ENCODE peak calls at places on chromosomes 2 and 18, in five cellular contexts. O is prostate gland; E is CD8-positive, alpha-beta memory T cell; F is upper lobe of right lung; M is colonic mucosa. G is an unnamed sample.

GRCh38 chr2:174001107-174001506 is 35.9 kb upstream of the SP3 start:
- DNase-seq in O (no peak), E (no peak), F (no peak), M (no peak), G (no peak)

GRCh38 chr2:70995227-70995729 is 605 bp upstream of the TEX261 start:
- DNase-seq in O (peak; percentile 42), E (peak; percentile 74), F (peak; percentile 69), M (peak; percentile 70), G (no peak)

GRCh38 chr2:158034198-158034831 is 67.4 kb upstream of the UPP2 start:
- DNase-seq in O (peak; percentile 51), E (no peak), F (no peak), M (peak; percentile 68), G (no peak)

GRCh38 chr2:176931588-176932563 is 280.7 kb upstream of the HNRNPA3 start:
- DNase-seq in O (no peak), E (peak; percentile 64), F (no peak), M (no peak), G (no peak)

GRCh38 chr18:79405019-79405780 is 9.5 kb downstream of the NFATC1 start:
- DNase-seq in O (no peak), E (peak; percentile 54), F (peak; percentile 48), M (no peak), G (peak; percentile 37)

GRCh38 chr18:22545091-22545795 is 127.5 kb upstream of the CTAGE1 start:
- DNase-seq in O (no peak), E (no peak), F (no peak), M (no peak), G (no peak)

GRCh38 chr2:219331560-219332213 is 857 bp downstream of the RESP18 start:
- DNase-seq in O (no peak), E (no peak), F (no peak), M (no peak), G (no peak)

GRCh38 chr2:6228251-6228650 is 536.1 kb downstream of the SOX11 start:
- DNase-seq in O (no peak), E (no peak), F (no peak), M (no peak), G (no peak)

GRCh38 chr2:233449921-233450853 is 95.9 kb downstream of the DGKD start:
- DNase-seq in O (no peak), E (peak; percentile 45), F (peak; percentile 60), M (no peak), G (peak; percentile 37)

GRCh38 chr2:98455494-98455976 is 10.9 kb downstream of the INPP4A start:
- DNase-seq in O (no peak), E (peak; percentile 66), F (no peak), M (no peak), G (no peak)

GRCh38 chr2:202908186-202908585 is 3.3 kb downstream of the WDR12 start:
- DNase-seq in O (no peak), E (no peak), F (no peak), M (no peak), G (no peak)

GRCh38 chr2:44362207-44363015 is 664 bp downstream of the CAMKMT start:
- DNase-seq in O (peak; percentile 39), E (peak; percentile 61), F (peak; percentile 68), M (peak; percentile 52), G (no peak)

GRCh38 chr2:163573652-163574051 is 162.2 kb downstream of the FIGN start:
- DNase-seq in O (no peak), E (no peak), F (no peak), M (no peak), G (no peak)

GRCh38 chr2:201769664-201770373 is 10.9 kb downstream of the ALS2 start:
- DNase-seq in O (no peak), E (no peak), F (no peak), M (no peak), G (no peak)

GRCh38 chr2:62202019-62202722 is 6.3 kb downstream of the B3GNT2 start:
- DNase-seq in O (no peak), E (no peak), F (no peak), M (no peak), G (no peak)

GRCh38 chr18:78889250-78889649 is 90.4 kb upstream of the SALL3 start:
- DNase-seq in O (no peak), E (no peak), F (no peak), M (no peak), G (no peak)

DNA sequence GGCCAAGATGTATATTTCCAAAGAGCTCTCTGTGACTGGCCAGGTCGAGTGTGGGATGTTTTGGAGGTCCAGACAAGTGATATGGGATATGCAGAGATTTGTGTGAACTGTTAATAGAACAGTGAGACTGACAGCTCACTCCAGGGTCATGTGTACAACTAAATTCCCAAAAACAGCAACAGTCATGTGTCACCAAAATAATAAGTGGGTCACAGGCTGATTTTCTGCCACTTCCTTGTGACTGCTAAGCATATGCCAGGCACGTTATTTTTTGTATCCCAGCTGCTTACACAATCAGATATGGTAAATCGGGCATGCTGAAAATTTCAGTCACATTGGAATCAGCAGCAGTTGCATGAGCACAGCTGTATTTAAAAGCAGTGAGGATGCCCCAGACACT is 198.7 kb downstream of the PTGR3 start:
- DNase-seq in O (no peak), E (no peak), F (no peak), M (no peak), G (no peak)
- H3K4me3 ChIP-seq in O (no peak overlapping the region), E (no peak overlapping the region), F (no peak overlapping the region), M (no peak overlapping the region), G (no peak overlapping the region)

GRCh38 chr18:63686871-63687270 is 15.9 kb upstream of the SERPINB11 start:
- DNase-seq in O (no peak), E (no peak), F (no peak), M (no peak), G (no peak)

GRCh38 chr18:63681449-63682381 is 20.0 kb upstream of the SERPINB3 start:
- DNase-seq in O (peak; percentile 53), E (no peak), F (no peak), M (no peak), G (no peak)

GRCh38 chr18:63683152-63683551 is 19.6 kb upstream of the SERPINB11 start:
- DNase-seq in O (peak; percentile 65), E (no peak), F (no peak), M (no peak), G (no peak)

GRCh38 chr18:63684718-63685117 is 18.0 kb upstream of the SERPINB11 start:
- DNase-seq in O (no peak), E (no peak), F (no peak), M (no peak), G (no peak)

GRCh38 chr18:63683890-63684289 is 18.9 kb upstream of the SERPINB11 start:
- DNase-seq in O (no peak), E (no peak), F (no peak), M (no peak), G (no peak)
- H3K9me3 ChIP-seq in O (no peaks in the 10 kb centered on the region), E (no peaks in the 10 kb centered on the region), F (no peaks in the 10 kb centered on the region), M (no peaks in the 10 kb centered on the region), G (no peaks in the 10 kb centered on the region)

DNA sequence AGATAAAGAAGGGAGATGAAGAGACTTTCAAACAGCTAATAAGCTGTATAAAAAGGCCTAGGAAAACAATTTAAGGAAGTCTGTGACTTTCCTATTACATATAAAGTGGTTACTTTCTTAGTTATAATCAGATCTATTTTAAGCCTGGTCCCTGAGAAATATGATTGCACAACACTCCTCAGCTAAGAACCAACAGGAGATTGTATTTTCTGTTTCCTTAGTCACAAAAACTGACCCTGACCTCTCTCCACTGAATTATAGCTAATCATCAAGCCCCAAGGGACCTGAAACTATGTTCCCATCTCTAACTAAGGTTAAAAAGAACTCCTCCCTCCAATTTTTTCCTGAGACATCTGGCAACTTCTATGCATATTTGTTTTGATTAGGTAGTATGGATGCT is 106.9 kb downstream of the ROCK1 start:
- DNase-seq in O (no peak), E (no peak), F (no peak), M (no peak), G (no peak)
- H3K27ac ChIP-seq in O (peak overlapping the region; percentile 26), E (no peak overlapping the region), F (peak overlapping the region; percentile 44), M (no peak overlapping the region), G (peak overlapping the region; percentile 42)

GRCh38 chr2:191012346-191012745 is 1.6 kb downstream of the STAT1 start:
- DNase-seq in O (no peak), E (no peak), F (no peak), M (no peak), G (no peak)
- H3K4me3 ChIP-seq in O (no peak overlapping the region), E (peak overlapping the region; percentile 90), F (peak overlapping the region; percentile 67), M (peak overlapping the region; percentile 85), G (peak overlapping the region; percentile 76)

GRCh38 chr2:31693882-31694281 is 113.1 kb upstream of the SRD5A2 start:
- DNase-seq in O (no peak), E (no peak), F (no peak), M (no peak), G (no peak)

GRCh38 chr2:31694444-31694843 is 113.7 kb upstream of the SRD5A2 start:
- DNase-seq in O (no peak), E (no peak), F (no peak), M (no peak), G (no peak)

GRCh38 chr2:31696068-31696467 is 115.3 kb upstream of the SRD5A2 start:
- DNase-seq in O (no peak), E (no peak), F (no peak), M (no peak), G (no peak)
- H3K9me3 ChIP-seq in O (peaks cover 11% of the 10 kb centered on the region), E (peaks cover 23% of the 10 kb centered on the region), F (peaks cover 42% of the 10 kb centered on the region), M (peaks cover 6% of the 10 kb centered on the region), G (peaks cover 40% of the 10 kb centered on the region)

DNA sequence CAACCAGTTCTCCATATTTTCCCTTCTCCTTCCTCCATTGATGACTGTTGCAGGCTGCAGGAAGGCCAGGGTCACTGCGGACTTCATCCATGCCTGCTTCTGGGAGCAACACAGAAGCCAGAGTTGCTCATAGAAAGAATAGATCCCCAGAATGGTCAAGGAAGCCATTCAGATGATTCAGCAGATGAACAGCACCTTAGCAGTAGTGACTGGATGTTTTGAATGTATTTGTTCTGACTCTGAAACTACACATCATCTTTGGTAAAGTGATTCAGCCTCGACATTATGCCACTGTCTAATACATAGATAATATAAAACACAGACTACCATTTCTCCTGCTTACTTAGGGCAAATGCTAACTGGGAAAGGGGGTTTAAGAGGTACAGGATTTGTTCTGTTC is 411.6 kb downstream of the RND3 start:
- DNase-seq in O (no peak), E (no peak), F (no peak), M (no peak), G (no peak)
- H3K27ac ChIP-seq in O (no peak overlapping the region), E (no peak overlapping the region), F (no peak overlapping the region), M (no peak overlapping the region), G (no peak overlapping the region)